ENCODE peak calls at places on chromosomes 12 and 14, in ten cellular contexts. U is fibroblast of lung; O is activated T-cell treated with anti-CD3 and anti-CD28 coated beads for 48 hours; H is non-pigmented ciliary epithelial cell; E is NB4; Z is stimulated activated CD4-positive, alpha-beta T cell treated with anti-CD3 and anti-CD28 coated beads, Interleukin-15, amount 100 ng/mL, for 1 hour; J is prostate gland; D is naive thymus-derived CD8-positive, alpha-beta T cell; M is fibroblast of pulmonary artery; Q is effector memory CD4-positive, alpha-beta T cell. A is an unnamed sample.

GRCh38 chr12:66965613-66966012 is 286.7 kb upstream of the GRIP1 start:
- DNase-seq in U (peak), O (no peak), H (no peak), E (no peak), Z (no peak), J (no peak), D (no peak), M (no peak), Q (no peak), A (no peak)

GRCh38 chr12:103944964-103945363 is 14.8 kb downstream of the HSP90B1 start:
- DNase-seq in U (no peak), O (no peak), H (no peak), E (no peak), Z (no peak), J (no peak), D (no peak), M (no peak), Q (no peak), A (no peak)

GRCh38 chr14:65421201-65421981 is 8.9 kb downstream of the FUT8 start:
- DNase-seq in U (peak), O (no peak), H (no peak), E (no peak), Z (no peak), J (no peak), D (no peak), M (peak), Q (no peak), A (no peak)

GRCh38 chr12:94998322-94998721 is 5.2 kb downstream of the NDUFA12 start:
- DNase-seq in U (peak), O (no peak), H (no peak), E (no peak), Z (no peak), J (no peak), D (no peak), M (no peak), Q (no peak), A (no peak)

GRCh38 chr14:90521121-90521929 is 124.5 kb downstream of the CALM1 start:
- DNase-seq in U (peak), O (no peak), H (no peak), E (no peak), Z (no peak), J (no peak), D (no peak), M (peak), Q (no peak), A (no peak)

GRCh38 chr14:60151715-60152114 is 13.5 kb downstream of the DHRS7 start:
- DNase-seq in U (peak), O (peak), H (peak), E (peak), Z (peak), J (peak), D (peak), M (peak), Q (peak), A (peak)

GRCh38 chr12:108447168-108447840 is 67.8 kb upstream of the FICD start:
- DNase-seq in U (no peak), O (no peak), H (no peak), E (no peak), Z (no peak), J (no peak), D (no peak), M (peak), Q (no peak), A (no peak)

GRCh38 chr14:85958069-85958468 is 428.1 kb downstream of the FLRT2 start:
- DNase-seq in U (no peak), O (no peak), H (no peak), E (no peak), Z (no peak), J (no peak), D (no peak), M (no peak), Q (no peak), A (no peak)

GRCh38 chr12:69239922-69240624 is 704 bp downstream of the CPSF6 start:
- DNase-seq in U (peak), O (peak), H (no peak), E (peak), Z (peak), J (peak), D (peak), M (peak), Q (peak), A (peak)

GRCh38 chr14:99522934-99523660 is 41.9 kb downstream of the CCNK start:
- DNase-seq in U (peak), O (no peak), H (no peak), E (no peak), Z (no peak), J (no peak), D (no peak), M (no peak), Q (no peak), A (no peak)

GRCh38 chr14:89365071-89365801 is 51.8 kb downstream of the FOXN3 start:
- DNase-seq in U (peak), O (peak), H (no peak), E (peak), Z (peak), J (no peak), D (peak), M (peak), Q (peak), A (peak)

GRCh38 chr14:56273151-56273550 is 154.9 kb downstream of the PELI2 start:
- DNase-seq in U (peak), O (no peak), H (no peak), E (no peak), Z (no peak), J (no peak), D (no peak), M (peak), Q (no peak), A (no peak)

GRCh38 chr12:123036471-123037285 is 56.2 kb downstream of the ARL6IP4 start:
- DNase-seq in U (no peak), O (no peak), H (no peak), E (no peak), Z (no peak), J (no peak), D (no peak), M (no peak), Q (no peak), A (no peak)

GRCh38 chr12:129964826-129965457 is 61.1 kb upstream of the TMEM132D start:
- DNase-seq in U (no peak), O (no peak), H (no peak), E (no peak), Z (no peak), J (no peak), D (no peak), M (no peak), Q (no peak), A (no peak)

A was measured in effector CD8-positive, alpha-beta T cell.